ENCODE peak calls at places on chromosomes 11 and 22, in eight cellular contexts. D is transverse colon, A is A549, B is upper lobe of left lung, L is Caco-2, R is SJSA1, J is OCI-LY7, H is PC-3. Y is an unnamed sample.
A peak's percentile ranks its signal among the peaks of the same experiment; 100 is the strongest.

GRCh38 chr22:19983701-19984100 is 32.9 kb downstream of the ARVCF start:
- DNase-seq in D (no peak), R (no peak), L (no peak), J (no peak), B (no peak), H (no peak), A (no peak), Y (no peak)

GRCh38 chr11:14446701-14447169 is 52.9 kb downstream of the COPB1 start:
- DNase-seq in L (no peak), D (no peak), J (no peak), H (peak; percentile 19), R (no peak), A (peak; percentile 45), B (no peak), Y (no peak)

GRCh38 chr11:84419576-84419975 is 1133.4 kb upstream of the CCDC90B start:
- DNase-seq in H (no peak), R (no peak), L (no peak), A (no peak), B (no peak), J (no peak), D (no peak), Y (no peak)

GRCh38 chr11:65574963-65575567 is 788 bp upstream of the EHBP1L1 start:
- DNase-seq in R (peak; percentile 58), L (peak; percentile 75), J (peak; percentile 57), H (peak; percentile 44), A (no peak), B (peak; percentile 69), D (peak; percentile 75), Y (no peak)

GRCh38 chr11:129803533-129803932 is 12.1 kb upstream of the TMEM45B start:
- DNase-seq in R (no peak), L (peak; percentile 92), A (no peak), D (peak; percentile 81), B (no peak), J (no peak), H (peak; percentile 46), Y (no peak)

GRCh38 chr22:35835998-35836691 is 118.5 kb downstream of the APOL5 start:
- DNase-seq in A (peak; percentile 75), H (peak; percentile 80), B (peak; percentile 55), R (peak; percentile 75), J (no peak), D (peak; percentile 38), L (peak; percentile 61), Y (peak; percentile 64)

GRCh38 chr22:19520566-19521305 is 3.5 kb downstream of the CLDN5 start:
- DNase-seq in A (no peak), L (no peak), D (no peak), H (no peak), J (no peak), B (no peak), R (peak; percentile 36), Y (no peak)

GRCh38 chr22:20810645-20811044 is 36.7 kb downstream of the SERPIND1 start:
- DNase-seq in B (no peak), A (no peak), J (no peak), D (no peak), H (no peak), R (no peak), L (no peak), Y (no peak)

GRCh38 chr22:19674129-19674928 is 40.0 kb upstream of the SEPTIN5 start:
- DNase-seq in A (no peak), H (no peak), D (no peak), L (no peak), J (no peak), R (no peak), B (no peak), Y (no peak)

GRCh38 chr11:31968774-31969433 is 122.0 kb upstream of the RCN1 start:
- DNase-seq in D (no peak), L (no peak), J (no peak), A (no peak), B (no peak), R (no peak), H (peak; percentile 78), Y (no peak)

GRCh38 chr11:74449369-74449931 is 17.9 kb downstream of the KCNE3 start:
- DNase-seq in B (no peak), L (peak; percentile 60), J (peak; percentile 78), A (peak; percentile 74), D (peak; percentile 39), H (peak; percentile 93), R (peak; percentile 49), Y (peak; percentile 60)
- H3K4me1 ChIP-seq in B (no peaks in the 10 kb centered on the region), L (peaks cover 12% of the 10 kb centered on the region), J (peaks cover 5% of the 10 kb centered on the region), A (peaks cover 12% of the 10 kb centered on the region), D (peaks cover 7% of the 10 kb centered on the region), H (no peaks in the 10 kb centered on the region), R (no peaks in the 10 kb centered on the region), Y (no peaks in the 10 kb centered on the region)

DNA sequence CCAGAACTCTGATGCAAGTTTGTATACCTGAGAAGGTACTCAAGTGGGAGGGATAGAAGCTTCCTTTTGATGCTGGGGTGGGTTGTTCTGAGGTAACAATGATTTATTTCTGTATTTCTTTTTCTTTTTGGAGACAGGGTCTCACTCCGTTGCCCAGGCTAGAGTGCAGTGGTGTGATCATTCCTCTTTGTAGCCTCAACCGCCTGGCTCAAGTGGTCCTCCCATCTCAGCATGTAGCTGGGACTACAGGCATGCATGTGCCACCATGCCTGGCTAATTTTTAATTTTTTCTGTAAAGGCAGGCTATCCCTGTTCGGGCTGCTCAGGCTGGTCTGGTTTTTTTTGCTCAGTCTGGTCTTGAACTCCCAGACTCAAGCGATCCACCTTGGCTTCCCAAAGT is 7.9 kb downstream of the KDM2A start:
- DNase-seq in J (no peak), L (no peak), H (no peak), D (no peak), A (no peak), B (no peak), R (no peak), Y (no peak)
- H3K4me1 ChIP-seq in J (peaks cover 26% of the 10 kb centered on the region), L (peaks cover 27% of the 10 kb centered on the region), H (peaks cover 22% of the 10 kb centered on the region), D (peaks cover 61% of the 10 kb centered on the region), A (peaks cover 18% of the 10 kb centered on the region), B (peaks cover 54% of the 10 kb centered on the region), R (peaks cover under 1% of the 10 kb centered on the region), Y (peaks cover 10% of the 10 kb centered on the region)

DNA sequence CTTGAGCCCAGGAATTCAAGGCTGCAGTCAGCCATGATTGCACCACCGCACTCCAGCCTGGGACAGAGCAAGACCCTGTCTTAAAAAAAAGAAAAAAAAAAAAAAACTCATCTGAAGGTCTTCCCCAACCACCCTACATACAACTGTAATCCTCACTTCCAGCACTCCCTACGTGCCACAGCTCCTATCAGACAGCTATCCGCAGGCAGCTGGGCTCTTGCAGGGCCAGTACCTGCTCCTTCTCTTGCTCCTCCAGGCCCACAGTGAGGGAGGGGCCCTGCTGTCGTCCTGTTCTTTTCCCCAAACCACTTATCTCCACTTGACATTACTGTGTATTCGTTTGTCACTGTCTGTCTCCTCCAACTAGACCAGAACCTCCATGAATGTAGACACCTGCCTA is 156.1 kb upstream of the NECTIN1 start:
- DNase-seq in D (no peak), B (no peak), L (no peak), A (no peak), J (no peak), R (no peak), H (no peak), Y (no peak)
- H3K4me1 ChIP-seq in D (peaks cover 11% of the 10 kb centered on the region), B (no peaks in the 10 kb centered on the region), L (peaks cover 8% of the 10 kb centered on the region), A (no peaks in the 10 kb centered on the region), J (no peaks in the 10 kb centered on the region), R (no peaks in the 10 kb centered on the region), H (no peaks in the 10 kb centered on the region), Y (no peaks in the 10 kb centered on the region)

DNA sequence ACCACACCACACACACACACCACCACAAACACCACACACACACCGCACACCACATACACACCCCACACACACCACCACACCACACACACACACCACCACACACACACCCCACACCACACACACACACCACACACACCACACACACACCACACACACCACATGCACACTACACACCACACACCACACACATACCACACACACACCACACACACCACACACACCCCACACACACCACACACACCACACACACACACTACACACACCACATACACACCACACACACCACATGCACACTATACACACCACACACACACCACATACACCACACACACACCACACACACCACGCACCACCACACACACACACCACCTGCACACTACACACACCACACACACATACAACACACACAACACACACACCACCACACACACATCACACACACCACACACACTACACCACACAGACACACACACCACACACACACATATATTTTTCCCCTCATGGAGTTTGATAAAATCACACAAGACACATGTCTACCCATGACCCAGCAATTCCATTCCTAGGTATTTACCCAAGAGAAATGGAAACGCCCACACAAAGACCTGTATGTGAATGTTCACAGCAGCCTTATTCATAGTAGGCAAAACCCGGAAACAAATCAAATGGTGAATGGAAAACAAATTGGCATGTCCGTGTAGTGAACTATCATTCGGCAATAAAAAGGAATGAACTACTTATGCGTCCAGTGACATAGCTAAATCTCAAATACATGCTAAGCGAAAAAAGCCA is 14.3 kb downstream of the CD5 start:
- DNase-seq in H (peak; percentile 23), J (no peak), D (no peak), L (no peak), A (no peak), B (no peak), R (no peak), Y (no peak)
- H3K4me1 ChIP-seq in H (no peaks in the 10 kb centered on the region), J (peaks cover 6% of the 10 kb centered on the region), D (peaks cover 10% of the 10 kb centered on the region), L (no peaks in the 10 kb centered on the region), A (peaks cover 8% of the 10 kb centered on the region), B (no peaks in the 10 kb centered on the region), R (no peaks in the 10 kb centered on the region), Y (peaks cover 15% of the 10 kb centered on the region)

GRCh38 chr22:28030442-28030841 is 111.4 kb upstream of the PITPNB start:
- DNase-seq in H (no peak), D (no peak), R (no peak), J (no peak), L (no peak), A (no peak), B (no peak), Y (no peak)
- H3K4me1 ChIP-seq in H (peaks cover 20% of the 10 kb centered on the region), D (peaks cover 48% of the 10 kb centered on the region), R (peaks cover 3% of the 10 kb centered on the region), J (no peaks in the 10 kb centered on the region), L (no peaks in the 10 kb centered on the region), A (no peaks in the 10 kb centered on the region), B (peaks cover 59% of the 10 kb centered on the region), Y (peaks cover 24% of the 10 kb centered on the region)

Y was measured in testis.